ENCODE peak calls at places on chromosomes 4 and X, in four cellular contexts. Z is left lung, T is esophagus muscularis mucosa, C is H1. O is an unnamed sample.

GRCh38 chr4:124177647-124178425 is 534.7 kb downstream of the ANKRD50 start:
- DNase-seq in Z (no peak), C (no peak), T (no peak), O (no peak)

GRCh38 chrX:106612403-106612789 is 618 bp downstream of the RADX start:
- DNase-seq in Z (no peak), T (no peak), C (no peak), O (no peak)

GRCh38 chr4:96833831-96834230 is 993.9 kb downstream of the PDHA2 start:
- DNase-seq in Z (no peak), C (no peak), T (no peak), O (no peak)

GRCh38 chrX:15128838-15129237 is 141.0 kb downstream of the ASB9 start:
- DNase-seq in C (no peak), T (no peak), Z (no peak), O (no peak)

GRCh38 chrX:149499766-149500165 is 5.3 kb downstream of the IDS start:
- DNase-seq in T (no peak), Z (no peak), C (no peak), O (no peak)

GRCh38 chr4:905485-906214 is 26.5 kb downstream of the GAK start:
- DNase-seq in T (no peak), C (no peak), Z (peak; percentile 67), O (no peak)

GRCh38 chrX:70427360-70427759 is 4.2 kb downstream of the GDPD2 start:
- DNase-seq in C (no peak), T (no peak), Z (no peak), O (no peak)

GRCh38 chr4:2142630-2143427 is 83.7 kb downstream of the NAT8L start:
- DNase-seq in C (no peak), Z (no peak), T (no peak), O (no peak)

GRCh38 chrX:46912673-46913491 is 661 bp downstream of the JADE3 start:
- DNase-seq in T (no peak), C (no peak), Z (peak; percentile 82), O (peak; percentile 81)

GRCh38 chrX:8139713-8140112 is 31.4 kb downstream of the VCX2 start:
- DNase-seq in C (no peak), Z (no peak), T (no peak), O (no peak)

GRCh38 chr4:170145120-170145519 is 55.4 kb upstream of the AADAT start:
- DNase-seq in C (no peak), T (no peak), Z (no peak), O (no peak)

GRCh38 chrX:19627533-19627932 is 112.2 kb upstream of the MAP3K15 start:
- DNase-seq in Z (no peak), T (no peak), C (no peak), O (no peak)

GRCh38 chr4:155616112-155616511 is 50.5 kb upstream of the GUCY1A1 start:
- DNase-seq in C (no peak), T (no peak), Z (no peak), O (no peak)

GRCh38 chrX:48927736-48928382 is 9.0 kb upstream of the PIM2 start:
- DNase-seq in T (no peak), C (no peak), Z (no peak), O (peak; percentile 7)

GRCh38 chr4:105059337-105059736 is 87.3 kb upstream of the TET2 start:
- DNase-seq in C (no peak), Z (no peak), T (no peak), O (no peak)

GRCh38 chr4:25367004-25367621 is 9.9 kb upstream of the ANAPC4 start:
- DNase-seq in Z (no peak), C (no peak), T (no peak), O (no peak)

GRCh38 chr4:244471-244870 is 60.8 kb downstream of the ZNF732 start:
- DNase-seq in C (peak; percentile 39), T (no peak), Z (no peak), O (no peak)

GRCh38 chr4:144338148-144338547 is 197.6 kb upstream of the GYPA start:
- DNase-seq in Z (no peak), T (no peak), C (no peak), O (no peak)

GRCh38 chr4:15336410-15337184 is 91.2 kb upstream of the C1QTNF7 start:
- DNase-seq in T (no peak), C (peak; percentile 25), Z (no peak), O (no peak)

GRCh38 chr4:128068927-128069326 is 7.8 kb downstream of the LARP1B start:
- DNase-seq in T (no peak), C (no peak), Z (no peak), O (no peak)

GRCh38 chr4:156784970-156785369 is 186.6 kb downstream of the PDGFC start:
- DNase-seq in T (no peak), C (no peak), Z (no peak), O (no peak)

GRCh38 chr4:155759372-155760252 is 791 bp downstream of the GUCY1B1 start:
- DNase-seq in T (no peak), C (no peak), Z (peak; percentile 86), O (peak; percentile 73)

GRCh38 chrX:101080326-101080725 is 1.6 kb downstream of the TMEM35A start:
- DNase-seq in Z (no peak), C (no peak), T (no peak), O (no peak)

GRCh38 chr4:41160010-41160789 is 54.1 kb downstream of the APBB2 start:
- DNase-seq in T (peak; percentile 62), Z (no peak), C (peak; percentile 27), O (no peak)

GRCh38 chr4:163070023-163070422 is 96.7 kb downstream of the NAF1 start:
- DNase-seq in C (no peak), Z (no peak), T (no peak), O (no peak)

GRCh38 chr4:105241456-105241855 is 94.8 kb downstream of the TET2 start:
- DNase-seq in Z (peak; percentile 53), T (no peak), C (no peak), O (peak; percentile 78)

GRCh38 chrX:141669689-141670088 is 28.9 kb downstream of the SPANXD start:
- DNase-seq in C (no peak), Z (no peak), T (no peak), O (no peak)

GRCh38 chr4:152696764-152697250 is 17.0 kb upstream of the TMEM154 start:
- DNase-seq in C (no peak), T (no peak), Z (no peak), O (no peak)

GRCh38 chrX:40603446-40603845 is 19.8 kb upstream of the MPC1L start:
- DNase-seq in T (no peak), C (no peak), Z (no peak), O (no peak)

GRCh38 chr4:165079476-165079875 is 25.8 kb downstream of the TRIM75 start:
- DNase-seq in C (no peak), Z (no peak), T (peak; percentile 37), O (no peak)

GRCh38 chr4:76206222-76206942 is 7.2 kb downstream of the SCARB2 start:
- DNase-seq in C (no peak), Z (no peak), T (peak; percentile 75), O (no peak)
- H3K4me3 ChIP-seq in C (no peak overlapping the region), Z (no peak overlapping the region), T (no peak overlapping the region), O (no peak overlapping the region)

GRCh38 chrX:37847733-37848197 is 394 bp upstream of the DYNLT3 start:
- DNase-seq in Z (no peak), T (no peak), C (no peak), O (no peak)

GRCh38 chrX:37844622-37845021 is 2.7 kb downstream of the DYNLT3 start:
- DNase-seq in C (no peak), T (no peak), Z (no peak), O (no peak)

GRCh38 chrX:37846558-37846933 is 825 bp downstream of the DYNLT3 start:
- DNase-seq in Z (no peak), C (no peak), T (no peak), O (no peak)

GRCh38 chrX:37846141-37846540 is 1.2 kb downstream of the DYNLT3 start:
- DNase-seq in C (no peak), Z (no peak), T (no peak), O (no peak)

GRCh38 chrX:37846934-37847732 is at the start of gene DYNLT3:
- DNase-seq in C (peak; percentile 44), Z (peak; percentile 95), T (peak; percentile 92), O (peak; percentile 89)
- H3K27ac ChIP-seq in C (no peak within 1 kb of the TSS), Z (peak within 1 kb of the TSS; percentile 72), T (peak within 1 kb of the TSS; percentile 91), O (peak within 1 kb of the TSS; percentile 91)

GRCh38 chrX:130015181-130015580 is 32.7 kb downstream of the BCORL1 start:
- DNase-seq in C (no peak), Z (no peak), T (no peak), O (no peak)

GRCh38 chrX:130014770-130015169 is 32.3 kb downstream of the BCORL1 start:
- DNase-seq in T (no peak), C (no peak), Z (no peak), O (peak; percentile 59)

GRCh38 chrX:130012683-130013082 is 30.2 kb downstream of the BCORL1 start:
- DNase-seq in T (no peak), Z (no peak), C (no peak), O (peak; percentile 26)

GRCh38 chrX:130013661-130014060 is 31.2 kb downstream of the BCORL1 start:
- DNase-seq in Z (no peak), T (no peak), C (no peak), O (no peak)

GRCh38 chrX:130014356-130014755 is 31.9 kb downstream of the BCORL1 start:
- DNase-seq in C (no peak), T (no peak), Z (no peak), O (peak; percentile 64)
- H3K36me3 ChIP-seq in C (peaks cover 9% of the 10 kb centered on the region), T (peaks cover 41% of the 10 kb centered on the region), Z (no peaks in the 10 kb centered on the region), O (peaks cover 3% of the 10 kb centered on the region)

DNA sequence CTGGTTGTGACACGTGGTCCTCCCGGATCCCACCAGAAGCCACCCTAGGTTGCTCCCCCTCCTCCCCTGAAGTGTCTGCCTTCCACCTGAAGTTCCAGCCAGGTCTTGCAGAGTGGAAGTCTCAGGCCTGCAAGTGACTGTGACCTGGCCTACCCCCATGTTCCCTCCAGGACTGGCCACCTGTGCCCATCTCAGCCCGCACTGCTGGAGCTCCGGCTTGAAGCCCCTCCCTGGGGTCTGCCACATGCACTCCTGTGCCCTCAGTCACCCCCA is 6.1 kb upstream of the HGFAC start:
- DNase-seq in Z (no peak), T (no peak), C (no peak), O (no peak)
- H3K4me3 ChIP-seq in Z (no peak overlapping the region), T (no peak overlapping the region), C (no peak overlapping the region), O (no peak overlapping the region)

GRCh38 chr4:118941149-118941548 is 52.5 kb downstream of the SYNPO2 start:
- DNase-seq in Z (no peak), C (no peak), T (no peak), O (no peak)
- H3K27ac ChIP-seq in Z (no peak overlapping the region), C (no peak overlapping the region), T (peak overlapping the region; percentile 87), O (peak overlapping the region; percentile 85)

O was measured in aorta.